ENCODE peak calls at places on chromosomes 3 and 15, in seven cellular contexts. M, R, B, C, Q, Y and K are unnamed samples. For H3K4me1, the result is how much of the 10 kb centered on the place peaks cover.

GRCh38 chr15:69253156-69253555 is 45.6 kb upstream of the PAQR5 start:
- DNase-seq in Y (no peak), B (no peak), Q (no peak), C (no peak), M (peak), R (no peak), K (no peak)

GRCh38 chr3:59575113-59576001 is 525.5 kb upstream of the CFAP20DC start:
- DNase-seq in Y (peak), B (peak), R (peak), Q (peak), C (peak), M (peak), K (peak)

GRCh38 chr3:8712045-8712870 is 21.3 kb upstream of the CAV3 start:
- DNase-seq in C (no peak), R (no peak), Q (no peak), M (no peak), Y (no peak), B (no peak), K (no peak)

GRCh38 chr15:38587214-38587613 is 22.6 kb upstream of the RASGRP1 start:
- DNase-seq in R (no peak), Q (no peak), M (no peak), Y (no peak), B (no peak), C (peak), K (no peak)

GRCh38 chr3:127699098-127699945 is 26.6 kb downstream of the ABTB1 start:
- DNase-seq in Q (peak), R (no peak), C (no peak), M (no peak), Y (no peak), B (no peak), K (no peak)

GRCh38 chr3:39185959-39186691 is 6.3 kb downstream of the XIRP1 start:
- DNase-seq in Y (no peak), M (peak), B (no peak), Q (no peak), R (no peak), C (no peak), K (no peak)

GRCh38 chr3:96754128-96754527 is 60.3 kb upstream of the EPHA6 start:
- DNase-seq in Y (no peak), Q (no peak), B (no peak), M (no peak), C (no peak), R (no peak), K (no peak)

GRCh38 chr3:157394361-157394760 is 42.3 kb upstream of the PTX3 start:
- DNase-seq in C (no peak), B (no peak), R (no peak), Q (no peak), M (no peak), Y (no peak), K (no peak)

GRCh38 chr3:51836606-51837005 is 24.8 kb upstream of the IQCF2 start:
- DNase-seq in B (no peak), C (no peak), M (no peak), Y (no peak), R (no peak), Q (no peak), K (no peak)

GRCh38 chr15:43135351-43135750 is 2.0 kb downstream of the TMEM62 start:
- DNase-seq in Y (peak), C (no peak), R (no peak), B (no peak), M (no peak), Q (no peak), K (no peak)

GRCh38 chr3:49173792-49174170 is 2.4 kb downstream of the KLHDC8B start:
- DNase-seq in Q (no peak), M (peak), Y (no peak), R (no peak), B (no peak), C (no peak), K (no peak)

GRCh38 chr15:90427185-90427584 is 39.1 kb downstream of the IQGAP1 start:
- DNase-seq in Y (no peak), Q (no peak), B (no peak), R (no peak), M (no peak), C (no peak), K (no peak)

GRCh38 chr3:10473581-10474438 is 31.6 kb downstream of the ATP2B2 start:
- DNase-seq in R (no peak), Q (no peak), M (no peak), B (no peak), C (no peak), Y (peak), K (no peak)

GRCh38 chr3:158226429-158226828 is 116.5 kb downstream of the RSRC1 start:
- DNase-seq in M (no peak), Y (no peak), C (no peak), Q (no peak), B (no peak), R (no peak), K (no peak)

GRCh38 chr3:137105277-137105977 is 147.6 kb downstream of the IL20RB start:
- DNase-seq in R (no peak), Y (peak), M (peak), C (peak), B (no peak), Q (no peak), K (no peak)

GRCh38 chr3:185728630-185729334 is 96.1 kb downstream of the IGF2BP2 start:
- DNase-seq in Q (no peak), R (no peak), C (no peak), M (no peak), Y (no peak), B (no peak), K (no peak)

GRCh38 chr15:77592768-77593167 is 39.9 kb downstream of the LINGO1 start:
- DNase-seq in M (no peak), C (no peak), B (no peak), R (no peak), Q (no peak), Y (no peak), K (no peak)

GRCh38 chr3:15959434-15959811 is 161.6 kb upstream of the ANKRD28 start:
- DNase-seq in Q (no peak), R (no peak), Y (no peak), C (no peak), M (no peak), B (no peak), K (no peak)

GRCh38 chr3:55487376-55488241 is 503 bp upstream of the WNT5A start:
- DNase-seq in Y (peak), C (peak), Q (peak), M (no peak), R (no peak), B (no peak), K (no peak)

GRCh38 chr3:18234717-18235335 is 190.3 kb downstream of the SATB1 start:
- DNase-seq in C (no peak), Y (peak), R (no peak), Q (no peak), B (no peak), M (peak), K (no peak)

GRCh38 chr15:59208850-59209249 is 2.2 kb downstream of the LDHAL6B start:
- DNase-seq in R (no peak), B (no peak), Q (no peak), Y (no peak), C (no peak), M (no peak), K (no peak)

GRCh38 chr3:88912294-88913014 is 195.0 kb upstream of the EPHA3 start:
- DNase-seq in R (no peak), B (no peak), Y (peak), M (no peak), C (no peak), Q (no peak), K (no peak)

GRCh38 chr3:139241783-139242182 is 102.0 kb upstream of the MRPS22 start:
- DNase-seq in Q (no peak), C (no peak), Y (no peak), M (no peak), B (no peak), R (no peak), K (no peak)

GRCh38 chr3:87246662-87247061 is 19.6 kb downstream of the CHMP2B start:
- DNase-seq in C (no peak), R (no peak), Y (no peak), Q (no peak), M (no peak), B (no peak), K (no peak)

GRCh38 chr3:115396801-115397200 is 226.5 kb upstream of the GAP43 start:
- DNase-seq in Y (no peak), C (no peak), B (no peak), R (no peak), M (no peak), Q (no peak), K (no peak)

GRCh38 chr3:35800960-35801459 is 161.7 kb downstream of the ARPP21 start:
- DNase-seq in M (no peak), B (no peak), C (no peak), Q (no peak), R (no peak), Y (no peak), K (no peak)

GRCh38 chr3:51336261-51336660 is 48.8 kb upstream of the MANF start:
- DNase-seq in M (no peak), B (no peak), Q (no peak), Y (peak), C (no peak), R (no peak), K (no peak)

GRCh38 chr15:66673410-66674322 is 28.4 kb upstream of the SMAD6 start:
- DNase-seq in B (no peak), Y (peak), R (no peak), Q (peak), C (peak), M (no peak), K (no peak)

GRCh38 chr3:159765860-159766294 is 222.8 kb upstream of the IL12A start:
- DNase-seq in B (no peak), C (no peak), Q (no peak), R (no peak), M (peak), Y (no peak), K (peak)
- H3K4me3 ChIP-seq in B (peak), C (no peak), Q (peak), R (peak), M (peak), Y (peak), K (peak)

GRCh38 chr3:186990878-186991308 is 60.6 kb downstream of the ST6GAL1 start:
- DNase-seq in Y (no peak), M (no peak), C (no peak), Q (no peak), R (no peak), B (no peak), K (no peak)
- H3K4me1 ChIP-seq in Y (under half), M (half or more), C (half or more), Q (under half), R (under half), B (half or more), K (under half)

GRCh38 chr3:37740471-37740870 is 121.2 kb upstream of the CTDSPL start:
- DNase-seq in M (no peak), C (no peak), Y (no peak), B (no peak), Q (no peak), R (no peak), K (no peak)

GRCh38 chr3:37741644-37742043 is 120.0 kb upstream of the CTDSPL start:
- DNase-seq in Q (peak), C (no peak), B (peak), Y (no peak), M (peak), R (no peak), K (peak)

GRCh38 chr3:37743974-37744373 is 117.7 kb upstream of the CTDSPL start:
- DNase-seq in M (no peak), R (no peak), Y (no peak), C (no peak), Q (no peak), B (no peak), K (no peak)

GRCh38 chr3:37742574-37743212 is 119.0 kb upstream of the CTDSPL start:
- DNase-seq in B (no peak), Y (no peak), Q (no peak), M (no peak), R (no peak), C (no peak), K (no peak)

DNA sequence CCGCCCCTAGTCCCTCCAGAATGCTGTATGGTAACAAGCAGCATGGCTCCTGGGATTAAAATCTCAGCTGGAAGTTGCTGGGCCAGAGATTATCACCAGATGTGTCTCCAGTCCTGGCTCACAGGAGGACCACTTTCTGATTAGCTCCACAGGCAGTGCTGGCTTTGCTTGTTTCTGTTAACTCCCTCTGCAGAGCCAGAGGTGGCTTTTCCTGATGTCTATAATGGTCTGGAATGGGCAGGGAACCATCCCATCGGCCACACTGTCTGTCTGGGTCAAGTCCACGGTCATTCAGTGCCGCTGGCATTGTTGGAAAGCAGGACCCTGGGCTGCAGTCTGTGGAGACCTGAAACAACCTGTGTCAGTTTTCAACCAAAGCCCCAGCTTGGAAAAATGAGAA is 119.6 kb upstream of the CTDSPL start:
- DNase-seq in M (no peak), R (no peak), Y (no peak), Q (no peak), C (no peak), B (no peak), K (no peak)
- H3K27ac ChIP-seq in M (no peak), R (peak), Y (no peak), Q (no peak), C (no peak), B (no peak), K (no peak)

DNA sequence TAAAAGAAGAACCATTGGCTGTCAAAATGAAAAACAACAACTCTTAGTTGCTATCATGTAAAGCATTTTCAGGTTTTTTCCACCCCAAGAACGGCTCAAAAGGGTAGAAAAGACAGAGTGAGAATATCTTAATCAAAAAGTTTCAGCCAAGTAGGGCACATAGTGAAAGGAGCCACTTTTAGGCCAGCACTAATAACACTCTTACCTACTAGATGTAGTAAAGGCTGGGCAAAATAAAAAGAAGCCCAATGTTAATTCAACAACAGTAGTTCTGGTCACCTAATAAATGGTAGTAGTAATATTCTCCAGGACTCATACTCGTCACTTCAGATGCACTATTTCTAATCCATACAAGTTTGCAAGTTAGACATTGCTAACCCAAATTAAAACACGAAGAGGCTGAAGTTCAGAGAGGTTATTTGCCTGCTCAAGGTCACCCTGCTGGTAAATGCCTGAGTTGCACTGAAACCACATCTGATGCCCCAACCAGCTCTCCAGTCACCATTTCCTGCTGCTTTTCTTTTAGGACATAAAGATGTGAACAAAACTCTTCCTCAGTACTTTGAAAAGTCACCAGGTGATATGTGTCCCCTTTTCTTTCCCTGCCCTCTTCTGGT is 7.5 kb downstream of the GOLIM4 start:
- DNase-seq in Q (no peak), M (no peak), Y (peak), C (peak), R (no peak), B (no peak), K (no peak)
- H3K4me3 ChIP-seq in Q (no peak), M (no peak), Y (no peak), C (peak), R (no peak), B (no peak), K (no peak)

DNA sequence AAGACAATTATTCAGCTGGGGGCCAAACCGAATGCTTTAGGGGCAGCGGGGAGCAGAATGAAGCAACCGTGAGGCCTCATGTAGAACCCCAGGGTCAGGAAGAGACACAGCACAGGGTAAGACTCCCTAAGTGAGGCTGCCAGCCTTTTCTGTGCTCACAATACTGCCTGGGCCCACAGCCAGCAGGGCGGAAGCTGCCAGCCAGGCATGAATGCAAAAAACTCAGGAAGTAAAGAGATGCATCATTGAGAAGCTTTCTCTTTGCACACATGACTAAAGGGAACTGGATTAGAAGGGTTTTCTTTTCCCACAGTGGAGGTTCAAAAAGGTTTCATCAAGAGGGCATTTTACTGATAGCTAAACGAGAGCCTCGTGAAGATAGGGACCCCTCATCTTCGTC is 33.3 kb downstream of the CA12 start:
- DNase-seq in Y (no peak), M (peak), Q (peak), R (no peak), C (no peak), B (peak), K (peak)
- H3K4me1 ChIP-seq in Y (under half), M (under half), Q (under half), R (under half), C (under half), B (under half), K (under half)

GRCh38 chr3:190718097-190718496 is 144.4 kb downstream of the GMNC start:
- DNase-seq in C (no peak), B (no peak), Q (no peak), Y (peak), R (no peak), M (no peak), K (no peak)
- H3K27ac ChIP-seq in C (no peak), B (no peak), Q (no peak), Y (no peak), R (no peak), M (no peak), K (no peak)

GRCh38 chr3:141233457-141234161 is 2.0 kb downstream of the PXYLP1 start:
- DNase-seq in Q (no peak), R (no peak), C (no peak), Y (no peak), B (no peak), M (no peak), K (no peak)
- H3K4me3 ChIP-seq in Q (no peak), R (no peak), C (no peak), Y (peak), B (no peak), M (no peak), K (no peak)